ENCODE peak calls at places on chromosome 20, in six cellular contexts. One of them, this sample, is unnamed.

GRCh38 chr20:33444797-33445560 is 1.4 kb upstream of the SNTA1 start:
- DNase-seq in stomach: peak; percentile 39
- DNase-seq in A549: no peak
- DNase-seq in adrenal gland: no peak
- DNase-seq in IMR-90: no peak
- DNase-seq in breast epithelium: no peak
- DNase-seq in this sample: no peak

GRCh38 chr20:14477125-14477524 is 139.7 kb upstream of the FLRT3 start:
- DNase-seq in stomach: no peak
- DNase-seq in A549: no peak
- DNase-seq in adrenal gland: no peak
- DNase-seq in IMR-90: peak; percentile 73
- DNase-seq in breast epithelium: no peak
- DNase-seq in this sample: no peak

GRCh38 chr20:51404297-51405060 is 138.0 kb downstream of the NFATC2 start:
- DNase-seq in stomach: peak; percentile 55
- DNase-seq in A549: no peak
- DNase-seq in adrenal gland: no peak
- DNase-seq in IMR-90: no peak
- DNase-seq in breast epithelium: no peak
- DNase-seq in this sample: peak; percentile 89

GRCh38 chr20:60372822-60373221 is 414.6 kb downstream of the CDH26 start:
- DNase-seq in stomach: no peak
- DNase-seq in A549: no peak
- DNase-seq in adrenal gland: no peak
- DNase-seq in IMR-90: no peak
- DNase-seq in breast epithelium: no peak
- DNase-seq in this sample: no peak

GRCh38 chr20:38725458-38725958 is 1.2 kb downstream of the SLC32A1 start:
- DNase-seq in stomach: no peak
- DNase-seq in A549: no peak
- DNase-seq in adrenal gland: no peak
- DNase-seq in IMR-90: no peak
- DNase-seq in breast epithelium: no peak
- DNase-seq in this sample: no peak

GRCh38 chr20:24736131-24736843 is 212.8 kb upstream of the CST7 start:
- DNase-seq in stomach: no peak
- DNase-seq in A549: no peak
- DNase-seq in adrenal gland: no peak
- DNase-seq in IMR-90: peak; percentile 29
- DNase-seq in breast epithelium: no peak
- DNase-seq in this sample: no peak

GRCh38 chr20:10761786-10762185 is 88.0 kb upstream of the JAG1 start:
- DNase-seq in stomach: no peak
- DNase-seq in A549: no peak
- DNase-seq in adrenal gland: no peak
- DNase-seq in IMR-90: peak; percentile 58
- DNase-seq in breast epithelium: no peak
- DNase-seq in this sample: no peak

GRCh38 chr20:35369804-35370203 is 42.0 kb downstream of the UQCC1 start:
- DNase-seq in stomach: no peak
- DNase-seq in A549: no peak
- DNase-seq in adrenal gland: no peak
- DNase-seq in IMR-90: peak; percentile 87
- DNase-seq in breast epithelium: no peak
- DNase-seq in this sample: peak; percentile 31

GRCh38 chr20:58231678-58232077 is 3.2 kb upstream of the ANKRD60 start:
- DNase-seq in stomach: no peak
- DNase-seq in A549: no peak
- DNase-seq in adrenal gland: no peak
- DNase-seq in IMR-90: peak; percentile 22
- DNase-seq in breast epithelium: no peak
- DNase-seq in this sample: no peak

GRCh38 chr20:45968801-45969711 is 2.9 kb downstream of the ZNF335 start:
- DNase-seq in stomach: no peak
- DNase-seq in A549: no peak
- DNase-seq in adrenal gland: no peak
- DNase-seq in IMR-90: peak; percentile 81
- DNase-seq in breast epithelium: no peak
- DNase-seq in this sample: peak; percentile 72

GRCh38 chr20:47544240-47544639 is 42.6 kb downstream of the NCOA3 start:
- DNase-seq in stomach: no peak
- DNase-seq in A549: no peak
- DNase-seq in adrenal gland: no peak
- DNase-seq in IMR-90: peak; percentile 64
- DNase-seq in breast epithelium: no peak
- DNase-seq in this sample: no peak

GRCh38 chr20:58891686-58892125 is 39.2 kb downstream of the GNAS start:
- DNase-seq in stomach: peak; percentile 37
- DNase-seq in A549: peak; percentile 37
- DNase-seq in adrenal gland: no peak
- DNase-seq in IMR-90: no peak
- DNase-seq in breast epithelium: no peak
- DNase-seq in this sample: peak; percentile 61

GRCh38 chr20:35443003-35443402 is 5.0 kb upstream of the GDF5 start:
- DNase-seq in stomach: no peak
- DNase-seq in A549: no peak
- DNase-seq in adrenal gland: no peak
- DNase-seq in IMR-90: peak; percentile 83
- DNase-seq in breast epithelium: no peak
- DNase-seq in this sample: peak; percentile 53

GRCh38 chr20:5353624-5354496 is 37.1 kb upstream of the PROKR2 start:
- DNase-seq in stomach: no peak
- DNase-seq in A549: peak; percentile 43
- DNase-seq in adrenal gland: no peak
- DNase-seq in IMR-90: peak; percentile 44
- DNase-seq in breast epithelium: no peak
- DNase-seq in this sample: peak; percentile 15

GRCh38 chr20:48489656-48490055 is 338.1 kb downstream of the PREX1 start:
- DNase-seq in stomach: no peak
- DNase-seq in A549: no peak
- DNase-seq in adrenal gland: no peak
- DNase-seq in IMR-90: no peak
- DNase-seq in breast epithelium: peak; percentile 29
- DNase-seq in this sample: no peak

GRCh38 chr20:53303361-53303760 is 290.3 kb downstream of the ZNF217 start:
- DNase-seq in stomach: no peak
- DNase-seq in A549: no peak
- DNase-seq in adrenal gland: no peak
- DNase-seq in IMR-90: no peak
- DNase-seq in breast epithelium: no peak
- DNase-seq in this sample: no peak

GRCh38 chr20:53917145-53918009 is 153.0 kb downstream of the BCAS1 start:
- DNase-seq in stomach: peak; percentile 44
- DNase-seq in A549: no peak
- DNase-seq in adrenal gland: no peak
- DNase-seq in IMR-90: no peak
- DNase-seq in breast epithelium: peak; percentile 75
- DNase-seq in this sample: no peak

GRCh38 chr20:48630342-48631075 is 197.3 kb downstream of the PREX1 start:
- DNase-seq in stomach: no peak
- DNase-seq in A549: no peak
- DNase-seq in adrenal gland: no peak
- DNase-seq in IMR-90: no peak
- DNase-seq in breast epithelium: no peak
- DNase-seq in this sample: no peak

GRCh38 chr20:33647603-33648395 is 14.3 kb upstream of the C20orf144 start:
- DNase-seq in stomach: peak; percentile 59
- DNase-seq in A549: no peak
- DNase-seq in adrenal gland: no peak
- DNase-seq in IMR-90: peak; percentile 31
- DNase-seq in breast epithelium: no peak
- DNase-seq in this sample: no peak

GRCh38 chr20:58996226-58996611 is 10.8 kb downstream of the CTSZ start:
- DNase-seq in stomach: no peak
- DNase-seq in A549: no peak
- DNase-seq in adrenal gland: no peak
- DNase-seq in IMR-90: no peak
- DNase-seq in breast epithelium: no peak
- DNase-seq in this sample: no peak

GRCh38 chr20:19412254-19412653 is 199.8 kb downstream of the SLC24A3 start:
- DNase-seq in stomach: no peak
- DNase-seq in A549: no peak
- DNase-seq in adrenal gland: no peak
- DNase-seq in IMR-90: no peak
- DNase-seq in breast epithelium: no peak
- DNase-seq in this sample: no peak

GRCh38 chr20:15158438-15158990 is 821.1 kb upstream of the FLRT3 start:
- DNase-seq in stomach: no peak
- DNase-seq in A549: no peak
- DNase-seq in adrenal gland: no peak
- DNase-seq in IMR-90: no peak
- DNase-seq in breast epithelium: no peak
- DNase-seq in this sample: no peak

GRCh38 chr20:63744574-63745423 is 5.2 kb downstream of the SLC2A4RG start:
- DNase-seq in stomach: no peak
- DNase-seq in A549: no peak
- DNase-seq in adrenal gland: no peak
- DNase-seq in IMR-90: no peak
- DNase-seq in breast epithelium: no peak
- DNase-seq in this sample: no peak

GRCh38 chr20:16363832-16364687 is 209.2 kb downstream of the KIF16B start:
- DNase-seq in stomach: no peak
- DNase-seq in A549: no peak
- DNase-seq in adrenal gland: no peak
- DNase-seq in IMR-90: no peak
- DNase-seq in breast epithelium: no peak
- DNase-seq in this sample: no peak

GRCh38 chr20:50320910-50321796 is 130.5 kb downstream of the CEBPB start:
- DNase-seq in stomach: peak; percentile 89
- DNase-seq in A549: peak; percentile 98
- DNase-seq in adrenal gland: peak; percentile 89
- DNase-seq in IMR-90: peak; percentile 97
- DNase-seq in breast epithelium: peak; percentile 91
- DNase-seq in this sample: peak; percentile 90
- TF ChIP-seq POLR2A in stomach: no peak
- TF ChIP-seq POLR2A in A549: peak; percentile 64
- TF ChIP-seq POLR2A in adrenal gland: peak; percentile 61
- TF ChIP-seq POLR2A in IMR-90: peak; percentile 45
- TF ChIP-seq POLR2A in breast epithelium: peak; percentile 80
- TF ChIP-seq POLR2A in this sample: peak; percentile 37

GRCh38 chr20:2103454-2104153 is 2.0 kb downstream of the STK35 start:
- DNase-seq in stomach: no peak
- DNase-seq in A549: no peak
- DNase-seq in adrenal gland: no peak
- DNase-seq in IMR-90: no peak
- DNase-seq in breast epithelium: no peak
- DNase-seq in this sample: no peak

GRCh38 chr20:2101057-2101934 is at the start of gene STK35:
- DNase-seq in stomach: no peak
- DNase-seq in A549: peak; percentile 91
- DNase-seq in adrenal gland: no peak
- DNase-seq in IMR-90: no peak
- DNase-seq in breast epithelium: peak; percentile 48
- DNase-seq in this sample: peak; percentile 78

GRCh38 chr20:2104236-2104635 is 2.6 kb downstream of the STK35 start:
- DNase-seq in stomach: no peak
- DNase-seq in A549: no peak
- DNase-seq in adrenal gland: no peak
- DNase-seq in IMR-90: no peak
- DNase-seq in breast epithelium: no peak
- DNase-seq in this sample: no peak

GRCh38 chr20:2102585-2103453 is 1.2 kb downstream of the STK35 start:
- DNase-seq in stomach: peak; percentile 86
- DNase-seq in A549: peak; percentile 95
- DNase-seq in adrenal gland: peak; percentile 88
- DNase-seq in IMR-90: peak; percentile 80
- DNase-seq in breast epithelium: peak; percentile 78
- DNase-seq in this sample: peak; percentile 76

GRCh38 chr20:2101935-2102584 is 433 bp downstream of the STK35 start:
- DNase-seq in stomach: peak; percentile 91
- DNase-seq in A549: peak; percentile 97
- DNase-seq in adrenal gland: peak; percentile 91
- DNase-seq in IMR-90: peak; percentile 91
- DNase-seq in breast epithelium: peak; percentile 84
- DNase-seq in this sample: peak; percentile 83
- TF ChIP-seq POLR2A in stomach: no peak
- TF ChIP-seq POLR2A in A549: peak; percentile 79
- TF ChIP-seq POLR2A in adrenal gland: peak; percentile 55
- TF ChIP-seq POLR2A in IMR-90: peak; percentile 46
- TF ChIP-seq POLR2A in breast epithelium: no peak
- TF ChIP-seq POLR2A in this sample: peak; percentile 13

GRCh38 chr20:17663040-17663399 is 19.0 kb downstream of the RRBP1 start:
- DNase-seq in stomach: no peak
- DNase-seq in A549: no peak
- DNase-seq in adrenal gland: no peak
- DNase-seq in IMR-90: no peak
- DNase-seq in breast epithelium: no peak
- DNase-seq in this sample: no peak

GRCh38 chr20:17662333-17663039 is 19.6 kb downstream of the RRBP1 start:
- DNase-seq in stomach: no peak
- DNase-seq in A549: no peak
- DNase-seq in adrenal gland: no peak
- DNase-seq in IMR-90: peak; percentile 48
- DNase-seq in breast epithelium: no peak
- DNase-seq in this sample: no peak

GRCh38 chr20:17665756-17666155 is 16.3 kb downstream of the RRBP1 start:
- DNase-seq in stomach: no peak
- DNase-seq in A549: no peak
- DNase-seq in adrenal gland: no peak
- DNase-seq in IMR-90: no peak
- DNase-seq in breast epithelium: no peak
- DNase-seq in this sample: no peak

GRCh38 chr20:17663486-17663885 is 18.6 kb downstream of the RRBP1 start:
- DNase-seq in stomach: no peak
- DNase-seq in A549: no peak
- DNase-seq in adrenal gland: no peak
- DNase-seq in IMR-90: peak; percentile 42
- DNase-seq in breast epithelium: no peak
- DNase-seq in this sample: no peak

GRCh38 chr20:17664025-17664638 is 17.9 kb downstream of the RRBP1 start:
- DNase-seq in stomach: peak; percentile 24
- DNase-seq in A549: no peak
- DNase-seq in adrenal gland: no peak
- DNase-seq in IMR-90: no peak
- DNase-seq in breast epithelium: no peak
- DNase-seq in this sample: no peak
- TF ChIP-seq POLR2A in stomach: no peak
- TF ChIP-seq POLR2A in A549: no peak
- TF ChIP-seq POLR2A in adrenal gland: no peak
- TF ChIP-seq POLR2A in IMR-90: no peak
- TF ChIP-seq POLR2A in breast epithelium: no peak
- TF ChIP-seq POLR2A in this sample: no peak

GRCh38 chr20:3911956-3912355 is 22.8 kb downstream of the PANK2 start:
- DNase-seq in stomach: peak; percentile 42
- DNase-seq in A549: no peak
- DNase-seq in adrenal gland: no peak
- DNase-seq in IMR-90: no peak
- DNase-seq in breast epithelium: no peak
- DNase-seq in this sample: no peak
- TF ChIP-seq POLR2A in stomach: no peak
- TF ChIP-seq POLR2A in A549: no peak
- TF ChIP-seq POLR2A in adrenal gland: no peak
- TF ChIP-seq POLR2A in IMR-90: no peak
- TF ChIP-seq POLR2A in breast epithelium: no peak
- TF ChIP-seq POLR2A in this sample: no peak

This sample was measured in H54.